ENCODE peak calls at places on chromosomes 11 and 22, in nine cellular contexts. J, K, B, A, V, I, Z, T and O are unnamed samples.

GRCh38 chr11:85961930-85962363 is 106.8 kb downstream of the CCDC83 start:
- DNase-seq in J (no peak), K (no peak), B (no peak), A (peak), V (no peak), I (no peak), Z (no peak), T (no peak), O (no peak)

GRCh38 chr22:37195921-37196320 is 7.9 kb upstream of the C1QTNF6 start:
- DNase-seq in J (peak), K (no peak), B (no peak), A (peak), V (no peak), I (no peak), Z (no peak), T (no peak), O (no peak)

GRCh38 chr22:16866167-16866566 is 41.0 kb upstream of the XKR3 start:
- DNase-seq in J (no peak), K (no peak), B (no peak), A (no peak), V (no peak), I (no peak), Z (no peak), T (no peak), O (no peak)

GRCh38 chr11:125281831-125282595 is 117.5 kb downstream of the PKNOX2 start:
- DNase-seq in J (no peak), K (no peak), B (no peak), A (no peak), V (no peak), I (no peak), Z (no peak), T (no peak), O (no peak)

GRCh38 chr11:83019888-83020579 is 51.7 kb downstream of the RAB30 start:
- DNase-seq in J (peak), K (no peak), B (no peak), A (no peak), V (no peak), I (no peak), Z (no peak), T (no peak), O (no peak)

GRCh38 chr22:44759430-44760310 is 7.3 kb downstream of the ARHGAP8 start:
- DNase-seq in J (no peak), K (no peak), B (no peak), A (no peak), V (no peak), I (no peak), Z (no peak), T (no peak), O (no peak)

GRCh38 chr11:2542406-2542805 is 97.6 kb downstream of the KCNQ1 start:
- DNase-seq in J (peak), K (no peak), B (no peak), A (no peak), V (no peak), I (no peak), Z (no peak), T (no peak), O (no peak)

GRCh38 chr11:122751298-122752070 is 86.8 kb upstream of the CRTAM start:
- DNase-seq in J (no peak), K (peak), B (no peak), A (no peak), V (no peak), I (no peak), Z (no peak), T (no peak), O (no peak)

GRCh38 chr11:48123249-48123875 is 93.2 kb upstream of the OR4B1 start:
- DNase-seq in J (no peak), K (no peak), B (no peak), A (no peak), V (no peak), I (no peak), Z (no peak), T (no peak), O (no peak)

GRCh38 chr11:122746050-122746478 is 90.5 kb downstream of the UBASH3B start:
- DNase-seq in J (no peak), K (no peak), B (no peak), A (no peak), V (no peak), I (no peak), Z (no peak), T (no peak), O (no peak)

GRCh38 chr11:18671246-18671645 is 27.3 kb upstream of the TMEM86A start:
- DNase-seq in J (no peak), K (no peak), B (no peak), A (no peak), V (no peak), I (no peak), Z (no peak), T (no peak), O (no peak)

GRCh38 chr11:71169328-71169727 is 83.0 kb downstream of the SHANK2 start:
- DNase-seq in J (no peak), K (no peak), B (no peak), A (no peak), V (no peak), I (no peak), Z (no peak), T (no peak), O (no peak)

GRCh38 chr11:99423435-99423983 is 402.8 kb downstream of the CNTN5 start:
- DNase-seq in J (no peak), K (no peak), B (no peak), A (no peak), V (no peak), I (no peak), Z (no peak), T (no peak), O (no peak)

GRCh38 chr11:78510597-78510996 is 64.1 kb downstream of the NARS2 start:
- DNase-seq in J (no peak), K (no peak), B (no peak), A (no peak), V (no peak), I (no peak), Z (no peak), T (no peak), O (no peak)

GRCh38 chr11:126542621-126543020 is 187.1 kb downstream of the ST3GAL4 start:
- DNase-seq in J (no peak), K (no peak), B (no peak), A (no peak), V (no peak), I (no peak), Z (no peak), T (no peak), O (no peak)

GRCh38 chr11:76798656-76799055 is 15.5 kb downstream of the TSKU start:
- DNase-seq in J (no peak), K (no peak), B (no peak), A (no peak), V (no peak), I (no peak), Z (no peak), T (no peak), O (no peak)

DNA sequence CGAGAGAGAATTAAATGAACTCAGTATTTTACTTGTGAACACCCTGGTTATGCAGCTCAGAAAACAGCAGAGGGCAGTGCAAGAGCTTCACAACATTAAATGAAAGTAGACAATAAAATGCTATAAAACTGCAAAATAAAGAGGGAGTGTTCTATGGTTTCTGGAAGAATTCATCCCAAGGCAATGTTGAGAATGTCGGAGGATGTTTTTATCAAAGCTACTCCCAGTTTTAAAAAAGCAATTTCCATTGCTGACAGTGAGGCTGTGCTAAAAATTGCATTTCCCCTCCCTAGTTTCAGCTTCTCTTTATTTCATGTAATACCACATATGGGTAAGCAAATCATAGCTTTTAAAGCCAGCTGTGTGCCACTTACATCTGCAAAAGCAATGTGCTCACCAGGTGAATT is 296.9 kb downstream of the RAB38 start:
- DNase-seq in J (no peak), K (peak), B (no peak), A (peak), V (no peak), I (peak), Z (no peak), T (peak), O (no peak)
- TF ChIP-seq CTCF in J (peak), K (peak), B (no peak), A (peak), V (peak), I (peak), Z (no peak), T (peak), O (no peak)

DNA sequence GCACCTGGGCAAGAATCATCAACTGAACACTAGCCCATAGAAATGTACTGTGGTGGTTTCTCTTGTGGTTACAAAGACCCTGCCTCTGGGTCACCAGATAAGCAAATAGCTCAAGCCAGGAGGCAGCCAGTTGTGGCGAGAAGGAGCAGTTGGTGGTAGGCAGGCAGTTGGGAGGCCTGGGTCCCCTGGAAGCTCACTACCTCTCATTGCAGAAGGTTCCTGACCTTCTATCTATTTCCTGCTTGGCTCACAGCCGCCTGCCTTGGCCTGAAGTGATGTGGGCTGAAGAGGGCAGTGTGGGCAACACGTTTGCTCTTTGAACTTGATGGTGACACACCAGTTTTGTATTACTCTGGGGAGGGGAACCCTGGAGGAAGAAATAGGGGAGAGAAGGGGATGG is 34.7 kb downstream of the NECTIN1 start:
- DNase-seq in J (peak), K (no peak), B (no peak), A (no peak), V (no peak), I (no peak), Z (no peak), T (no peak), O (no peak)
- TF ChIP-seq CTCF in J (peak), K (no peak), B (peak), A (peak), V (no peak), I (no peak), Z (no peak), T (no peak), O (no peak)

GRCh38 chr22:39959640-39960447 is at the start of gene TMA7B:
- DNase-seq in J (no peak), K (no peak), B (no peak), A (peak), V (no peak), I (peak), Z (peak), T (peak), O (no peak)
- TF ChIP-seq CTCF in J (peak), K (peak), B (no peak), A (peak), V (no peak), I (no peak), Z (peak), T (peak), O (peak)

DNA sequence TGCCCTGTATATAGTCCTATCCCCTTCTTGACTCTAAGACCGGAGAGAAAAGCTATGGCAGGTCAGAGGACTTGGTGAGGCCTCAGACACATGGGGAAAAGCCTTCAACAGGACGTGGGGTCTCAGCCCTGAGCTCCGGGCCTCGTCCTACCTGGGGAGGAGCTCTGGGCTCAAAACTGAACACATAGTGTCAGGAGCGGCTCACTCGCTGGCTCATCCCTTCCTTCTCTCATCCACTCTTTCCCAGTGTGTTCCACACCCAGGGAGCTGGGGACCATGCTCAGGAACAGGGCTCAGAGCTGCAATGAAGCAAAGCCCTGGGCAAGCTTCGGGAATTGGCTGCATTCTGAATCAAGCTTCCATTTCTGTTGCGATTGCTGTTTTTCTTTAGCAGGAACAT is 14.5 kb downstream of the ADAMTS15 start:
- DNase-seq in J (no peak), K (no peak), B (no peak), A (no peak), V (no peak), I (no peak), Z (no peak), T (no peak), O (no peak)
- TF ChIP-seq CTCF in J (no peak), K (no peak), B (no peak), A (no peak), V (no peak), I (no peak), Z (no peak), T (no peak), O (no peak)

DNA sequence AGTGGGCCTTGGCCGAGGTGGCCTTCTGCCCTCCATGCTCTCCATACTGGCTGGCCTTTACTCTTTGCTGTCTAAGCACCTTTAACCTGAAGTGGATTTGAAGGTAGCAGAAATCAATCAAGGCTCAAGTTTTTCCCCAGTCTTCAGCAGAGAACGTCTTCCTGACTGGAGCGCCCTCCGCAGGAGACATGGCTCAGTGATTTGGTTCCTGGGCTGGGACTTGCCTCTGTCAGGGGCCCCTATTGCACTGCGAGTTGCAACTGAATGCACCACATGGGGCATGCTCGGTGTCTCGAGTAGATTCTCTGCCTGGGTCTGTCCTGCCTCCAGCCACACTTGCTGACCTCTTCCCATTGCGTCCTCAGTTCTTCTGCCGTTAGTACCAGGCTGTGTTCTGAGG is 79.6 kb downstream of the BMAL1 start:
- DNase-seq in J (no peak), K (no peak), B (peak), A (no peak), V (no peak), I (no peak), Z (no peak), T (no peak), O (no peak)
- TF ChIP-seq CTCF in J (no peak), K (no peak), B (peak), A (no peak), V (no peak), I (no peak), Z (no peak), T (no peak), O (no peak)

DNA sequence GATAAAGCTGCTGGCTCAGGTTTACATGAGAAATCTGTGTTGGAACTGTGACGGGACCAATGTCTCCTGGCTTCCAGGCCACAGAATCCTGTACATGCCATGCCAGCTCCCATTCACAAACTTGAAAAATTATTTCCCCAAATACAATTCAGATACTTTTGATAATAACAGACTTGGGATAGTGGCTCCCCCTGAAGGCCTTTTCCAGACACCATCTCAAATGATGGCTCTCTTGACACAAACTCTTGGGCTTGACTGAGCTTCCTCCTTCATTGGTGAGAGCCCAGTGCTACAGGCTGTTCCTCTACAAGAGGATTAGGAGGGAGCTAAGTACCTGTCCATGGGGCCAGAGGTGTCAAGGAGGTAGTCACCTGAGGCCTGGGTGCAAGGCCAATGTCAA is 104.7 kb upstream of the PAX6 start:
- DNase-seq in J (no peak), K (no peak), B (no peak), A (no peak), V (no peak), I (no peak), Z (no peak), T (no peak), O (no peak)
- TF ChIP-seq CTCF in J (no peak), K (no peak), B (no peak), A (no peak), V (no peak), I (no peak), Z (no peak), T (no peak), O (no peak)

DNA sequence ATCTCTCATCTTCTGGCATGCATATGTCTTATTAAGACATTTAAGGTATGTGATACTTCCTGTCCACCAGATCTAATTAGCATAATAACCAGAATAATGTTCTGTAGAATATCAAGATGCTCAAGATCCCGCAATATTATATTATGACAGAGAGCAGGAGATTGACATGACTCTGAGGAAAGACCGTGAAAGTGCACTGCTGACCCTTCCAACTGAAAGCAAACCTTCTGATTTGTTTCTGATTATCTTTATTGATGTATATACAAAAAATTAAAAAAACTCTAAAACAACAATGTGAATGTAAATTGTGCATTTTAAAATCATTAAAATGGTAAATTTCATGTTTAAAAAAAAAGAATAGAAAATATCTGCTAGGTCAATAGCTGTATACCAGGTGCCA is 184.4 kb upstream of the TMEM45B start:
- DNase-seq in J (no peak), K (no peak), B (no peak), A (no peak), V (no peak), I (no peak), Z (no peak), T (no peak), O (no peak)
- TF ChIP-seq CTCF in J (no peak), K (no peak), B (no peak), A (no peak), V (no peak), I (no peak), Z (no peak), T (no peak), O (no peak)

DNA sequence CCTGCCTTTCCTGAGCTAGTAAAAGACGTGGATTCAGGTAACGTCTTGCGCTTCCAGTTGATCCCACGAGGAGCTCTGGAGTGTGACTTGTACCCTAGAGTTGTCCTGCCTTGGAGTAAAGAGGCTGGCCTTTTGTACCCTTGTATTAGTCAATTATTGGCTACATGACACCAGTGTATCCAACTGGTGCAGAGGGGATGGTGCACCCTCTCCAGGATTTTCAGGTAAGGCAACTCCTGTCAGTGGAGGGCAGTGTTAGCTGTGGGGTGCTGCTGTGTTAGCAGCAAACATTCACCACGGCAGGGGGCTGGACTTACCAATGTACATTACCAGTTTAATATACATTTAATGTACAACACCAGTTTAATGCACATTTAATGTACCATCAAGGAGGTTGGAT is 233.5 kb downstream of the MIAT start:
- DNase-seq in J (no peak), K (no peak), B (peak), A (no peak), V (no peak), I (no peak), Z (no peak), T (no peak), O (peak)
- TF ChIP-seq CTCF in J (no peak), K (peak), B (peak), A (peak), V (no peak), I (no peak), Z (no peak), T (no peak), O (no peak)